ENCODE peak calls at places on chromosomes 6 and 20, in four cellular contexts. Q, M, L and R are unnamed samples.

GRCh38 chr6:32689531-32690505 is 23.4 kb upstream of the HLA-DQB1 start:
- DNase-seq in Q (no peak), M (peak), L (peak), R (no peak)

GRCh38 chr20:17622851-17623508 is 53.1 kb downstream of the DSTN start:
- DNase-seq in Q (no peak), M (no peak), L (no peak), R (no peak)

GRCh38 chr20:21781446-21782075 is 76.1 kb downstream of the PAX1 start:
- DNase-seq in Q (no peak), M (no peak), L (no peak), R (no peak)

GRCh38 chr6:53544500-53545308 is at the start of gene GCLC:
- DNase-seq in Q (peak), M (peak), L (peak), R (peak)

GRCh38 chr6:125957845-125958244 is 1.3 kb downstream of the HINT3 start:
- DNase-seq in Q (peak), M (peak), L (no peak), R (peak)

GRCh38 chr6:90343581-90343980 is 46.9 kb upstream of the BACH2 start:
- DNase-seq in Q (peak), M (peak), L (no peak), R (peak)

GRCh38 chr20:63186528-63187316 is 29.2 kb downstream of the YTHDF1 start:
- DNase-seq in Q (no peak), M (no peak), L (no peak), R (peak)

GRCh38 chr6:143538374-143538773 is 26.9 kb upstream of the FUCA2 start:
- DNase-seq in Q (no peak), M (no peak), L (no peak), R (no peak)

GRCh38 chr20:6994452-6994851 is 227.0 kb downstream of the BMP2 start:
- DNase-seq in Q (peak), M (peak), L (no peak), R (peak)

GRCh38 chr6:15551798-15552197 is 111.0 kb downstream of the DTNBP1 start:
- DNase-seq in Q (no peak), M (no peak), L (peak), R (no peak)

GRCh38 chr6:128600397-128600951 is 80.1 kb upstream of the PTPRK start:
- DNase-seq in Q (peak), M (peak), L (no peak), R (peak)

GRCh38 chr6:39873439-39873838 is 60.8 kb downstream of the MOCS1 start:
- DNase-seq in Q (no peak), M (no peak), L (no peak), R (no peak)

GRCh38 chr6:118963003-118963402 is 28.0 kb upstream of the MCM9 start:
- DNase-seq in Q (no peak), M (peak), L (no peak), R (peak)

GRCh38 chr6:41967312-41968287 is 26.0 kb upstream of the CCND3 start:
- DNase-seq in Q (peak), M (peak), L (no peak), R (peak)

GRCh38 chr6:71482742-71483141 is 194.1 kb downstream of the OGFRL1 start:
- DNase-seq in Q (no peak), M (peak), L (no peak), R (peak)

GRCh38 chr6:40832691-40833090 is 206.3 kb downstream of the UNC5CL start:
- DNase-seq in Q (no peak), M (no peak), L (no peak), R (no peak)

GRCh38 chr6:62716719-62717118 is 430.7 kb upstream of the KHDRBS2 start:
- DNase-seq in Q (no peak), M (no peak), L (no peak), R (no peak)

GRCh38 chr6:35054743-35055130 is 86.4 kb downstream of the TCP11 start:
- DNase-seq in Q (no peak), M (no peak), L (no peak), R (no peak)

GRCh38 chr6:2369606-2370005 is 124.2 kb upstream of the GMDS start:
- DNase-seq in Q (no peak), M (no peak), L (no peak), R (no peak)

GRCh38 chr6:111900731-111901130 is 27.5 kb upstream of the FYN start:
- DNase-seq in Q (no peak), M (no peak), L (no peak), R (no peak)

GRCh38 chr20:60053125-60053812 is 95.0 kb downstream of the CDH26 start:
- DNase-seq in Q (no peak), M (no peak), L (no peak), R (no peak)

GRCh38 chr6:159715168-159715567 is 12.1 kb upstream of the WTAP start:
- DNase-seq in Q (no peak), M (no peak), L (no peak), R (no peak)

DNA sequence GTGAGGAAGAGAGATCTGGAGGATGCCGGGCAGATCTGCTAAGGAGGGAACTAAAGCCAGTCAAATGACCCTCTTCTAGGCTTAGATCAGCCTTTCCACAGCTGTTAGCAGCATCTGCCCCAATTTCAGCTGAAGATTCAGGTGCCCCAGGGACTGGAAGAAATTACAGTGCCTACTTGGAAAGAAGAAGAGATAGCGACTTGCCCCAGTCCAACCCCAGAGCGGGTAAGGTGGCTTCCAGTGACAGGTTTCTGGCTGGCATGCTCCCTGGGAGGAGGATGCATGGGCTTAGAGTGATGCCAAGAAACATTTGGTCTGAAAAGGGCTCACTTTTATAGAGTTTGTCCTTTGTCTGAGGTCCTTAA is 620 bp downstream of the TJAP1 start:
- DNase-seq in Q (no peak), M (no peak), L (peak), R (no peak)
- TF ChIP-seq CTCF in Q (no peak), M (no peak), L (no peak), R (no peak)

GRCh38 chr20:24979036-24979960 is 13.3 kb downstream of the APMAP start:
- DNase-seq in Q (no peak), M (no peak), L (no peak), R (no peak)

GRCh38 chr20:24977797-24978196 is 14.8 kb downstream of the APMAP start:
- DNase-seq in Q (no peak), M (no peak), L (no peak), R (no peak)

GRCh38 chr20:24977336-24977735 is 15.2 kb downstream of the APMAP start:
- DNase-seq in Q (no peak), M (no peak), L (no peak), R (no peak)

GRCh38 chr20:24980321-24981053 is 12.1 kb downstream of the APMAP start:
- DNase-seq in Q (no peak), M (no peak), L (no peak), R (no peak)

DNA sequence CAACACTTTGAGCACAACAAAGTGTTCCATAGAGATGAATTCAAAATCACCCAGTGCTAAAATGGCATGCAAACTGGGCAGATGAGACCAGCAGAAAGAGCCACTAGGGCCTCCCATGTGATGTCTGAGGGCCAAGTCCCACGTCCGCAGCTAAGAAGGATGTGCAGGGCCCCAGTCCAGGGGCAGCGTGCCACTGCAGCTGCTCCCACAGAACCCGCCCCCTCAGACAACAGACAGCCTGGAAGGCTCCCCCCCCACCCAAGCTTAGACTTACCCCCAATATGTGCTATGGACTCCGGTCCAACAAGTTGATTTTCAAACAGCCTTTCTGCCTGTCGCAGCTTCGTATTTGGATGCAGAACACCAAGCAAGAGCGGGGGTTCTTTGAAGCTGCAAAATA is 14.1 kb downstream of the APMAP start:
- DNase-seq in Q (no peak), M (no peak), L (no peak), R (no peak)
- H3K4me3 ChIP-seq in Q (no peak), M (no peak), L (no peak), R (no peak)

DNA sequence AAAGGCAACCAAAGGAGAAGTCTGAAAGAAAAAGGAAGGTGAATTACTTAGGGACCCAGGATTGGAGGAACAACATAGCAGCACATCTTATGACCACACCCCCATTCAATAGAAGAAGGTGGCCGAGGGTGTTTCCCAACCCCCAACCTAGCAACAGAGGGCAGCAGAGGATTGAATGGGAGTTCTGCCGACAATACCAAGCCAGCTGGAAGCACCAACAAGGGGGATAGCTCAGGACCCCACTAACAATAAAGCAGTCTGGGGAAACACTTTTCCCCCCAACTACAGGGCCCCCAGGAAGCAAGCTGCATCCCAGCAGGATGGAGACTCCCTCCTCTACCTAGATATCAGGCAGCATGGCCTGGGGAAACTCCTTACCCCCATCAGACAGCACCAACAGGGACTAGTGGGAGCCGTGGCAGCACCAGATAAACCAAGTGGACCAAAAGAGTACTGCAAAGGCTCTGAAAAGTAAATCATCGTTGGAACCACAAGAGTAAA is 67.7 kb downstream of the ZHX3 start:
- DNase-seq in Q (peak), M (peak), L (peak), R (peak)
- TF ChIP-seq CTCF in Q (peak), M (peak), L (peak), R (peak)

GRCh38 chr6:168309183-168309582 is 10.4 kb downstream of the DACT2 start:
- DNase-seq in Q (no peak), M (no peak), L (no peak), R (no peak)
- H3K4me3 ChIP-seq in Q (no peak), M (no peak), L (no peak), R (no peak)

GRCh38 chr6:114138577-114139248 is 167.8 kb upstream of the HDAC2 start:
- DNase-seq in Q (no peak), M (no peak), L (no peak), R (no peak)
- TF ChIP-seq CTCF in Q (no peak), M (no peak), L (no peak), R (no peak)

GRCh38 chr6:69624944-69625343 is 171.9 kb downstream of the LMBRD1 start:
- DNase-seq in Q (peak), M (no peak), L (no peak), R (no peak)

GRCh38 chr6:69627625-69628024 is 169.2 kb downstream of the LMBRD1 start:
- DNase-seq in Q (no peak), M (no peak), L (no peak), R (no peak)

GRCh38 chr6:69617163-69617562 is 179.6 kb downstream of the LMBRD1 start:
- DNase-seq in Q (no peak), M (no peak), L (no peak), R (no peak)

GRCh38 chr6:69622230-69622629 is 174.6 kb downstream of the LMBRD1 start:
- DNase-seq in Q (no peak), M (no peak), L (no peak), R (no peak)

DNA sequence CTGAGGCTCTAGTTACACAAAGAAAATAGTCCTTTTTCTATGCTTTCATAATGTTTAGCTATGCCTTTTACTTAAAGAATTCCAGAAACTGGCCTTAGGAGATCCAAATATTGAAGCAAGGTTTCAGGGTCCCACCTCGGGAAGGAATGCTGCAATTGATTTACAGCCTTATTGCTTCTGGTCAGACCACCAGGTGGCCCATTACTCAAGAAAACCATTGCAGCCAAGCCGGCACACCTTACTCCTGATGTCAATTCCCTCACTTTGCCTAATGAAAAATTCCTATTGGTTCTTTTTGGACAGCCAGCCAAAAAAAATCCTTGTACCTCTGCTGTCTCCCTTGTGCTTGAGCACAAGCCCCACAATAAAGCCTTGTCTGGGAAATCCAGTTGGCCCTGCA is 173.9 kb downstream of the LMBRD1 start:
- DNase-seq in Q (no peak), M (no peak), L (no peak), R (no peak)
- H3K4me3 ChIP-seq in Q (no peak), M (no peak), L (no peak), R (no peak)

DNA sequence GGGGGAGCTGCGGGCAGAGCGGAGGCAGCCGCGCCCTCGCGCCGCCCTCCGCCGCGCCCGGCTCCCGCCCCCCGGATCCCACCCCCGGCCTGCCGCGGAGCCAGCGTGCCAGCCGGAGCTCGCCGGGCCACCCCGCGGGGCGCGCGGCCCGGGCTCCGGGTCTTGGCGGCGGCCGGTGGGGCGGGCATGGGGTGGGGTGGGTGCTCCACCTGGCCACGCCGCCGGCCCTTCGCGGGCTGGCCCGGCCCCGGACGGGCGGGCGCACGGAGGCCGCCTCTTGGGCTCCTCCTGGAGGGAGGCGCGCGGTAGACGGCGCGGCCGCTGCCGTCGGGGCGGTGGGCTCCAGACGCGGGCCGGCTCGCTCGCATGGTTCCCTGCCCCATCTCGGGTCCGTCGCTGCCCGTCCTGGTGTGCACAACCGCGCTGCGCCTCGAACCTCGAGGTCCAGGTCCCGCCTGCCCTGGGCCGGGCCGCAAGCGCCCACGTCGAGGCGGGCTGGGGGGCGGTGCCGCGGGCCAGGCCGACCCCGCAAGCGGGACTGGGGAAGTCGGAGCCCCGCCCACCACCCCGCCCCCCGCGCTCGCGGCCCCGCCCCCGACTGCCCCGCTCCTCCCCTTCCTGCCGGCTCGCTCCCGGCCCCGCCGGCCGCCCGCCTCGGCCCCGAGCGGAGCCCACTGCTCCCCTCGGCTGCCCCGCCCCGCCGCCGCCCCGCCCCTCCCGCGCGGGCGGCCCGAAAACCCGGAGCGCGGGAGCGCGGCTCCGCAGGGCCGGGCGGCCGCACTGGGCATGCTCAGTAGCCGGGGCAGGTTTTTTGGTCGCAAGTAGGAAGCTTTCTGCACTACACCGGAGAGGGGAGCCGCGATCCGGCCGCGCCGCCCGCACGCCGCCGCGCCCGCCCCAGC is at the start of gene CDYL:
- DNase-seq in Q (peak), M (peak), L (peak), R (peak)
- TF ChIP-seq CTCF in Q (no peak), M (no peak), L (no peak), R (no peak)